ENCODE peak calls at places on chromosomes 11 and 22, in five cellular contexts. One of them, this sample, is unnamed.

GRCh38 chr22:23751441-23751996 is 607 bp upstream of the ZNF70 start:
- DNase-seq in fibroblast of lung: no peak
- DNase-seq in AG04450: no peak
- DNase-seq in A549: no peak
- DNase-seq in body of pancreas: no peak
- DNase-seq in this sample: no peak

GRCh38 chr11:1517117-1518005 is 30.8 kb upstream of the MOB2 start:
- DNase-seq in fibroblast of lung: no peak
- DNase-seq in AG04450: no peak
- DNase-seq in A549: no peak
- DNase-seq in body of pancreas: no peak
- DNase-seq in this sample: no peak

GRCh38 chr11:61774441-61774840 is 18.0 kb downstream of the TMEM258 start:
- DNase-seq in fibroblast of lung: no peak
- DNase-seq in AG04450: no peak
- DNase-seq in A549: no peak
- DNase-seq in body of pancreas: no peak
- DNase-seq in this sample: no peak

GRCh38 chr11:120057595-120058581 is 80.0 kb downstream of the TRIM29 start:
- DNase-seq in fibroblast of lung: peak
- DNase-seq in AG04450: no peak
- DNase-seq in A549: no peak
- DNase-seq in body of pancreas: no peak
- DNase-seq in this sample: no peak

GRCh38 chr22:45521178-45521577 is 18.5 kb downstream of the FBLN1 start:
- DNase-seq in fibroblast of lung: no peak
- DNase-seq in AG04450: no peak
- DNase-seq in A549: no peak
- DNase-seq in body of pancreas: no peak
- DNase-seq in this sample: no peak

GRCh38 chr22:37860796-37861421 is 11.7 kb downstream of the EIF3L start:
- DNase-seq in fibroblast of lung: no peak
- DNase-seq in AG04450: no peak
- DNase-seq in A549: no peak
- DNase-seq in body of pancreas: peak
- DNase-seq in this sample: no peak

GRCh38 chr22:46515208-46516111 is 22.0 kb downstream of the CELSR1 start:
- DNase-seq in fibroblast of lung: peak
- DNase-seq in AG04450: no peak
- DNase-seq in A549: no peak
- DNase-seq in body of pancreas: no peak
- DNase-seq in this sample: no peak

GRCh38 chr22:43378011-43378704 is 33.7 kb upstream of the MPPED1 start:
- DNase-seq in fibroblast of lung: peak
- DNase-seq in AG04450: no peak
- DNase-seq in A549: no peak
- DNase-seq in body of pancreas: peak
- DNase-seq in this sample: no peak

GRCh38 chr11:47523491-47524199 is 29.3 kb downstream of the CELF1 start:
- DNase-seq in fibroblast of lung: peak
- DNase-seq in AG04450: peak
- DNase-seq in A549: peak
- DNase-seq in body of pancreas: no peak
- DNase-seq in this sample: peak

GRCh38 chr11:74570266-74571061 is 21.9 kb upstream of the POLD3 start:
- DNase-seq in fibroblast of lung: peak
- DNase-seq in AG04450: no peak
- DNase-seq in A549: peak
- DNase-seq in body of pancreas: peak
- DNase-seq in this sample: peak

GRCh38 chr11:133762538-133762937 is 82.8 kb downstream of the SPATA19 start:
- DNase-seq in fibroblast of lung: no peak
- DNase-seq in AG04450: no peak
- DNase-seq in A549: no peak
- DNase-seq in body of pancreas: no peak
- DNase-seq in this sample: no peak

GRCh38 chr22:44957267-44957905 is 52.4 kb downstream of the PHF21B start:
- DNase-seq in fibroblast of lung: no peak
- DNase-seq in AG04450: no peak
- DNase-seq in A549: no peak
- DNase-seq in body of pancreas: no peak
- DNase-seq in this sample: no peak

GRCh38 chr11:74220376-74220775 is 49.3 kb downstream of the PPME1 start:
- DNase-seq in fibroblast of lung: peak
- DNase-seq in AG04450: no peak
- DNase-seq in A549: no peak
- DNase-seq in body of pancreas: no peak
- DNase-seq in this sample: peak

GRCh38 chr11:88739524-88739923 is 326.3 kb downstream of the GRM5 start:
- DNase-seq in fibroblast of lung: no peak
- DNase-seq in AG04450: no peak
- DNase-seq in A549: no peak
- DNase-seq in body of pancreas: no peak
- DNase-seq in this sample: no peak

GRCh38 chr22:38080847-38081635 is 2.9 kb downstream of the SLC16A8 start:
- DNase-seq in fibroblast of lung: peak
- DNase-seq in AG04450: no peak
- DNase-seq in A549: no peak
- DNase-seq in body of pancreas: no peak
- DNase-seq in this sample: no peak

GRCh38 chr11:30585067-30585891 is 874 bp downstream of the MPPED2 start:
- DNase-seq in fibroblast of lung: no peak
- DNase-seq in AG04450: no peak
- DNase-seq in A549: peak
- DNase-seq in body of pancreas: peak
- DNase-seq in this sample: no peak

GRCh38 chr11:131637469-131638175 is 267.2 kb downstream of the NTM start:
- DNase-seq in fibroblast of lung: peak
- DNase-seq in AG04450: no peak
- DNase-seq in A549: no peak
- DNase-seq in body of pancreas: no peak
- DNase-seq in this sample: no peak

GRCh38 chr22:36760716-36761115 is 15.2 kb downstream of the IFT27 start:
- DNase-seq in fibroblast of lung: no peak
- DNase-seq in AG04450: no peak
- DNase-seq in A549: no peak
- DNase-seq in body of pancreas: no peak
- DNase-seq in this sample: no peak

GRCh38 chr11:9461760-9462134 is 935 bp downstream of the ZNF143 start:
- DNase-seq in fibroblast of lung: peak
- DNase-seq in AG04450: no peak
- DNase-seq in A549: peak
- DNase-seq in body of pancreas: no peak
- DNase-seq in this sample: no peak

GRCh38 chr11:83011333-83012167 is 60.1 kb downstream of the RAB30 start:
- DNase-seq in fibroblast of lung: peak
- DNase-seq in AG04450: no peak
- DNase-seq in A549: no peak
- DNase-seq in body of pancreas: no peak
- DNase-seq in this sample: no peak

GRCh38 chr22:42064629-42065028 is 6.0 kb downstream of the NAGA start:
- DNase-seq in fibroblast of lung: no peak
- DNase-seq in AG04450: no peak
- DNase-seq in A549: no peak
- DNase-seq in body of pancreas: no peak
- DNase-seq in this sample: no peak

GRCh38 chr11:116078101-116078561 is 573.9 kb upstream of the CADM1 start:
- DNase-seq in fibroblast of lung: peak
- DNase-seq in AG04450: no peak
- DNase-seq in A549: no peak
- DNase-seq in body of pancreas: no peak
- DNase-seq in this sample: no peak

GRCh38 chr11:64858467-64859401 is 14.3 kb upstream of the CDC42BPG start:
- DNase-seq in fibroblast of lung: no peak
- DNase-seq in AG04450: no peak
- DNase-seq in A549: no peak
- DNase-seq in body of pancreas: no peak
- DNase-seq in this sample: no peak

GRCh38 chr11:64857485-64857884 is 13.0 kb upstream of the CDC42BPG start:
- DNase-seq in fibroblast of lung: no peak
- DNase-seq in AG04450: no peak
- DNase-seq in A549: no peak
- DNase-seq in body of pancreas: no peak
- DNase-seq in this sample: no peak

GRCh38 chr11:64854534-64855502 is 10.4 kb upstream of the CDC42BPG start:
- DNase-seq in fibroblast of lung: peak
- DNase-seq in AG04450: peak
- DNase-seq in A549: peak
- DNase-seq in body of pancreas: peak
- DNase-seq in this sample: peak

GRCh38 chr11:64855596-64856304 is 11.3 kb upstream of the CDC42BPG start:
- DNase-seq in fibroblast of lung: no peak
- DNase-seq in AG04450: no peak
- DNase-seq in A549: no peak
- DNase-seq in body of pancreas: no peak
- DNase-seq in this sample: no peak

GRCh38 chr11:64856382-64857227 is 12.2 kb upstream of the CDC42BPG start:
- DNase-seq in fibroblast of lung: peak
- DNase-seq in AG04450: no peak
- DNase-seq in A549: peak
- DNase-seq in body of pancreas: no peak
- DNase-seq in this sample: no peak
- TF ChIP-seq CTCF in fibroblast of lung: no peak
- TF ChIP-seq CTCF in AG04450: no peak
- TF ChIP-seq CTCF in A549: no peak
- TF ChIP-seq CTCF in body of pancreas: no peak
- TF ChIP-seq CTCF in this sample: no peak

DNA sequence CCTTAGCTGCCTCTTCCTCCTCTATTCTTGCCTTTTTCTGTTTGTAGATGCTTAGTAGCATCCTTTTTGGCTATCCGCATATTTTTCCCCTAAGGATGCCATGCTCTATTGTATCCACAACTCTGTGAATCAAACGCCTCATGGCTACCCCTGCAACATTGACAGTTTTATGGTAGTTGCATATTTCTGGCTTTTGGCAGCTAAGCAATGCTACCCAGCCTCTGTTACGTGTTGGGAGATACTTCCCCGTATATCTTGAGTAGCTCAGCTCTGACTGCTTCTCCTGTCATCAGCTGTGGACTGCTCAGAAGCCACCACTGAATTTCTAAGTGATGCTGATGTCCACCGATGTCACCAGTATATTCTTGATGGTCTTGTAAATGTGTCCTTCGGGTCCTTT is 15.1 kb upstream of the SLC3A2 start:
- DNase-seq in fibroblast of lung: no peak
- DNase-seq in AG04450: no peak
- DNase-seq in A549: no peak
- DNase-seq in body of pancreas: no peak
- DNase-seq in this sample: no peak
- TF ChIP-seq CTCF in fibroblast of lung: no peak
- TF ChIP-seq CTCF in AG04450: no peak
- TF ChIP-seq CTCF in A549: no peak
- TF ChIP-seq CTCF in body of pancreas: no peak
- TF ChIP-seq CTCF in this sample: no peak

GRCh38 chr22:25566812-25567211 is 2.3 kb downstream of the GRK3 start:
- DNase-seq in fibroblast of lung: no peak
- DNase-seq in AG04450: no peak
- DNase-seq in A549: no peak
- DNase-seq in body of pancreas: no peak
- DNase-seq in this sample: no peak

GRCh38 chr22:25567305-25567704 is 2.8 kb downstream of the GRK3 start:
- DNase-seq in fibroblast of lung: no peak
- DNase-seq in AG04450: no peak
- DNase-seq in A549: no peak
- DNase-seq in body of pancreas: no peak
- DNase-seq in this sample: no peak

GRCh38 chr22:25573822-25574221 is 9.3 kb downstream of the GRK3 start:
- DNase-seq in fibroblast of lung: no peak
- DNase-seq in AG04450: no peak
- DNase-seq in A549: no peak
- DNase-seq in body of pancreas: no peak
- DNase-seq in this sample: no peak

GRCh38 chr22:25572708-25573161 is 8.3 kb downstream of the GRK3 start:
- DNase-seq in fibroblast of lung: no peak
- DNase-seq in AG04450: no peak
- DNase-seq in A549: no peak
- DNase-seq in body of pancreas: no peak
- DNase-seq in this sample: no peak

GRCh38 chr22:25569983-25570382 is 5.5 kb downstream of the GRK3 start:
- DNase-seq in fibroblast of lung: no peak
- DNase-seq in AG04450: no peak
- DNase-seq in A549: no peak
- DNase-seq in body of pancreas: no peak
- DNase-seq in this sample: no peak
- TF ChIP-seq CTCF in fibroblast of lung: no peak
- TF ChIP-seq CTCF in AG04450: no peak
- TF ChIP-seq CTCF in A549: no peak
- TF ChIP-seq CTCF in body of pancreas: no peak
- TF ChIP-seq CTCF in this sample: no peak

DNA sequence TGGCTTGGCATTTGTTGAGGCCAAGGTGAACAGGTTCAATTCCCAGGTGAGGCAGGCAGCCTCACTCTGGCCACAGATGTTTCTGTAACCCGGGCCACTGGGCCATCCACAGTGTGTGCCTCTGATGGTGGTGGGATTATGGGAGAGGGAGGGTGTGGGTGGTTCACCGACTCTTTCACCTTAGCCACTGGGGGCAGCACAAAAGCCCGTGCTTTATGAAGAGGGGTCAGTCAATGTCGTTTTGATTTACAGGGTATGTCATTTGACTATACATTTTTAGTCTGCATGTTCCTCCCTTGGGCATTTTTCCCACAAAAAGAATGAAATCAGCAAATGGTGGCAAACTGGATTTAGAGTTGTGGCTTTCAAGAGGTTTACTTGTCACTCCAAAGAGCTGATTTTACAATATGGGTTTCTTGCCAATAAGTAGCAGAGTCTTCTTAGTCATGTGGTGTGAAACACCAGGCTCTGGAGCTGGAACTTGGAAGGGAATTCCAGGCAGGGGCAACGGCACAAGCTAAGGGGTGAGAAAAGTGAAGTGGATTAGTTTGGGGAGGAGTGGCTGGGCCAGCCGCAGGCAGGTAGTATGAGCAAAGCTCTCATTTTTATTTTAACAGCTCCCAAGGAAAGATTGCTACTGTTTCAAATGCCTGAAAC is 217.8 kb upstream of the ZBED5 start:
- DNase-seq in fibroblast of lung: no peak
- DNase-seq in AG04450: no peak
- DNase-seq in A549: no peak
- DNase-seq in body of pancreas: no peak
- DNase-seq in this sample: no peak
- TF ChIP-seq CTCF in fibroblast of lung: no peak
- TF ChIP-seq CTCF in AG04450: no peak
- TF ChIP-seq CTCF in A549: no peak
- TF ChIP-seq CTCF in body of pancreas: no peak
- TF ChIP-seq CTCF in this sample: peak

This sample was measured in retinal pigment epithelial cell.